ENCODE peak calls at places on chromosome 22, in four cellular contexts. One of them, this sample, is unnamed. For H3K9me3, the result is how much of the 10 kb centered on the place peaks cover.

GRCh38 chr22:29520851-29521250 is 32.7 kb downstream of the THOC5 start:
- DNase-seq in CD4-positive, alpha-beta T cell: no peak
- DNase-seq in iPS DF 6.9: no peak
- DNase-seq in tibial artery: no peak
- DNase-seq in this sample: no peak

GRCh38 chr22:24006914-24007214 is 1.6 kb upstream of the GSTT4 start:
- DNase-seq in CD4-positive, alpha-beta T cell: no peak
- DNase-seq in tibial artery: no peak
- DNase-seq in iPS DF 6.9: no peak
- DNase-seq in this sample: no peak

GRCh38 chr22:37403267-37403960 is 23.9 kb downstream of the ELFN2 start:
- DNase-seq in CD4-positive, alpha-beta T cell: no peak
- DNase-seq in tibial artery: no peak
- DNase-seq in iPS DF 6.9: no peak
- DNase-seq in this sample: no peak

GRCh38 chr22:25845985-25846745 is 104.2 kb downstream of the MYO18B start:
- DNase-seq in CD4-positive, alpha-beta T cell: no peak
- DNase-seq in iPS DF 6.9: no peak
- DNase-seq in tibial artery: no peak
- DNase-seq in this sample: no peak

GRCh38 chr22:28146401-28147304 is 227.6 kb upstream of the PITPNB start:
- DNase-seq in tibial artery: no peak
- DNase-seq in CD4-positive, alpha-beta T cell: no peak
- DNase-seq in iPS DF 6.9: no peak
- DNase-seq in this sample: no peak

GRCh38 chr22:44578115-44578457 is 80.1 kb upstream of the RTL6 start:
- DNase-seq in iPS DF 6.9: no peak
- DNase-seq in tibial artery: no peak
- DNase-seq in CD4-positive, alpha-beta T cell: no peak
- DNase-seq in this sample: no peak

GRCh38 chr22:45125198-45125597 is 38.5 kb upstream of the NUP50 start:
- DNase-seq in iPS DF 6.9: no peak
- DNase-seq in tibial artery: no peak
- DNase-seq in CD4-positive, alpha-beta T cell: no peak
- DNase-seq in this sample: no peak

GRCh38 chr22:20656902-20657836 is 116.7 kb upstream of the SERPIND1 start:
- DNase-seq in CD4-positive, alpha-beta T cell: no peak
- DNase-seq in tibial artery: no peak
- DNase-seq in iPS DF 6.9: no peak
- DNase-seq in this sample: no peak

GRCh38 chr22:38940985-38941384 is 16.4 kb upstream of the APOBEC3A start:
- DNase-seq in iPS DF 6.9: no peak
- DNase-seq in tibial artery: no peak
- DNase-seq in CD4-positive, alpha-beta T cell: no peak
- DNase-seq in this sample: no peak

GRCh38 chr22:20061481-20061861 is 18.6 kb upstream of the DGCR8 start:
- DNase-seq in CD4-positive, alpha-beta T cell: no peak
- DNase-seq in iPS DF 6.9: no peak
- DNase-seq in tibial artery: no peak
- DNase-seq in this sample: no peak

GRCh38 chr22:34105461-34106062 is 185.3 kb upstream of the LARGE1 start:
- DNase-seq in iPS DF 6.9: peak
- DNase-seq in tibial artery: peak
- DNase-seq in CD4-positive, alpha-beta T cell: no peak
- DNase-seq in this sample: no peak

GRCh38 chr22:44698531-44699421 is 3.2 kb upstream of the PRR5 start:
- DNase-seq in CD4-positive, alpha-beta T cell: no peak
- DNase-seq in tibial artery: no peak
- DNase-seq in iPS DF 6.9: no peak
- DNase-seq in this sample: no peak

GRCh38 chr22:17871726-17872458 is 97.6 kb upstream of the BID start:
- DNase-seq in CD4-positive, alpha-beta T cell: no peak
- DNase-seq in iPS DF 6.9: no peak
- DNase-seq in tibial artery: no peak
- DNase-seq in this sample: no peak

GRCh38 chr22:25953276-25953675 is 211.3 kb downstream of the MYO18B start:
- DNase-seq in iPS DF 6.9: no peak
- DNase-seq in CD4-positive, alpha-beta T cell: no peak
- DNase-seq in tibial artery: no peak
- DNase-seq in this sample: no peak

GRCh38 chr22:37177755-37178154 is 10.3 kb downstream of the C1QTNF6 start:
- DNase-seq in tibial artery: no peak
- DNase-seq in iPS DF 6.9: no peak
- DNase-seq in CD4-positive, alpha-beta T cell: no peak
- DNase-seq in this sample: no peak

GRCh38 chr22:21082248-21082647 is 36.5 kb downstream of the LRRC74B start:
- DNase-seq in iPS DF 6.9: no peak
- DNase-seq in CD4-positive, alpha-beta T cell: no peak
- DNase-seq in tibial artery: no peak
- DNase-seq in this sample: no peak

GRCh38 chr22:41501209-41501608 is 32.3 kb downstream of the ACO2 start:
- DNase-seq in iPS DF 6.9: no peak
- DNase-seq in CD4-positive, alpha-beta T cell: peak
- DNase-seq in tibial artery: no peak
- DNase-seq in this sample: no peak

GRCh38 chr22:32628626-32629587 is 154.3 kb downstream of the FBXO7 start:
- DNase-seq in iPS DF 6.9: no peak
- DNase-seq in tibial artery: no peak
- DNase-seq in CD4-positive, alpha-beta T cell: no peak
- DNase-seq in this sample: no peak

GRCh38 chr22:46612904-46613605 is 7.1 kb upstream of the GRAMD4 start:
- DNase-seq in CD4-positive, alpha-beta T cell: no peak
- DNase-seq in iPS DF 6.9: no peak
- DNase-seq in tibial artery: no peak
- DNase-seq in this sample: peak

GRCh38 chr22:37752189-37753061 is 55.3 kb upstream of the GCAT start:
- DNase-seq in tibial artery: peak
- DNase-seq in CD4-positive, alpha-beta T cell: no peak
- DNase-seq in iPS DF 6.9: no peak
- DNase-seq in this sample: no peak

GRCh38 chr22:39543095-39543494 is 10.5 kb upstream of the RPS19BP1 start:
- DNase-seq in CD4-positive, alpha-beta T cell: no peak
- DNase-seq in tibial artery: no peak
- DNase-seq in iPS DF 6.9: no peak
- DNase-seq in this sample: no peak

GRCh38 chr22:31253949-31254348 is 38.3 kb downstream of the PIK3IP1 start:
- DNase-seq in CD4-positive, alpha-beta T cell: no peak
- DNase-seq in tibial artery: no peak
- DNase-seq in iPS DF 6.9: no peak
- DNase-seq in this sample: no peak

GRCh38 chr22:18110194-18110943 is at the start of gene TUBA8:
- DNase-seq in iPS DF 6.9: no peak
- DNase-seq in tibial artery: no peak
- DNase-seq in CD4-positive, alpha-beta T cell: no peak
- DNase-seq in this sample: peak

GRCh38 chr22:38144025-38144405 is 33.5 kb upstream of the BAIAP2L2 start:
- DNase-seq in tibial artery: peak
- DNase-seq in iPS DF 6.9: no peak
- DNase-seq in CD4-positive, alpha-beta T cell: no peak
- DNase-seq in this sample: no peak

GRCh38 chr22:29117799-29118477 is 45.1 kb downstream of the KREMEN1 start:
- DNase-seq in iPS DF 6.9: no peak
- DNase-seq in CD4-positive, alpha-beta T cell: no peak
- DNase-seq in tibial artery: no peak
- DNase-seq in this sample: no peak

GRCh38 chr22:33923033-33923432 is 2.8 kb upstream of the LARGE1 start:
- DNase-seq in tibial artery: no peak
- DNase-seq in iPS DF 6.9: no peak
- DNase-seq in CD4-positive, alpha-beta T cell: no peak
- DNase-seq in this sample: no peak

GRCh38 chr22:39808087-39808486 is 85.5 kb downstream of the ENTHD1 start:
- DNase-seq in iPS DF 6.9: peak
- DNase-seq in CD4-positive, alpha-beta T cell: no peak
- DNase-seq in tibial artery: no peak
- DNase-seq in this sample: peak

GRCh38 chr22:35561796-35562526 is 21.3 kb downstream of the RASD2 start:
- DNase-seq in CD4-positive, alpha-beta T cell: no peak
- DNase-seq in iPS DF 6.9: no peak
- DNase-seq in tibial artery: no peak
- DNase-seq in this sample: no peak

GRCh38 chr22:39327995-39328754 is 8.8 kb upstream of the RPL3 start:
- DNase-seq in CD4-positive, alpha-beta T cell: no peak
- DNase-seq in iPS DF 6.9: no peak
- DNase-seq in tibial artery: no peak
- DNase-seq in this sample: no peak

GRCh38 chr22:29329581-29329980 is 14.1 kb upstream of the RASL10A start:
- DNase-seq in CD4-positive, alpha-beta T cell: no peak
- DNase-seq in iPS DF 6.9: no peak
- DNase-seq in tibial artery: no peak
- DNase-seq in this sample: no peak

GRCh38 chr22:24407278-24407665 is 20.1 kb upstream of the ADORA2A start:
- DNase-seq in iPS DF 6.9: no peak
- DNase-seq in CD4-positive, alpha-beta T cell: no peak
- DNase-seq in tibial artery: peak
- DNase-seq in this sample: no peak

GRCh38 chr22:45328822-45329535 is 19.2 kb downstream of the FAM118A start:
- DNase-seq in iPS DF 6.9: no peak
- DNase-seq in tibial artery: no peak
- DNase-seq in CD4-positive, alpha-beta T cell: no peak
- DNase-seq in this sample: no peak

GRCh38 chr22:25334091-25334490 is 114.7 kb downstream of the CRYBB2 start:
- DNase-seq in tibial artery: no peak
- DNase-seq in iPS DF 6.9: peak
- DNase-seq in CD4-positive, alpha-beta T cell: peak
- DNase-seq in this sample: no peak

GRCh38 chr22:45671051-45671782 is 417 bp upstream of the ATXN10 start:
- DNase-seq in iPS DF 6.9: peak
- DNase-seq in tibial artery: no peak
- DNase-seq in CD4-positive, alpha-beta T cell: no peak
- DNase-seq in this sample: no peak

GRCh38 chr22:39433476-39434242 is 23.2 kb upstream of the MGAT3 start:
- DNase-seq in CD4-positive, alpha-beta T cell: no peak
- DNase-seq in iPS DF 6.9: no peak
- DNase-seq in tibial artery: no peak
- DNase-seq in this sample: no peak

GRCh38 chr22:35705141-35705540 is 12.5 kb upstream of the APOL5 start:
- DNase-seq in CD4-positive, alpha-beta T cell: no peak
- DNase-seq in iPS DF 6.9: no peak
- DNase-seq in tibial artery: no peak
- DNase-seq in this sample: no peak

GRCh38 chr22:39520874-39521857 is 804 bp downstream of the ATF4 start:
- DNase-seq in iPS DF 6.9: no peak
- DNase-seq in CD4-positive, alpha-beta T cell: peak
- DNase-seq in tibial artery: peak
- DNase-seq in this sample: peak

DNA sequence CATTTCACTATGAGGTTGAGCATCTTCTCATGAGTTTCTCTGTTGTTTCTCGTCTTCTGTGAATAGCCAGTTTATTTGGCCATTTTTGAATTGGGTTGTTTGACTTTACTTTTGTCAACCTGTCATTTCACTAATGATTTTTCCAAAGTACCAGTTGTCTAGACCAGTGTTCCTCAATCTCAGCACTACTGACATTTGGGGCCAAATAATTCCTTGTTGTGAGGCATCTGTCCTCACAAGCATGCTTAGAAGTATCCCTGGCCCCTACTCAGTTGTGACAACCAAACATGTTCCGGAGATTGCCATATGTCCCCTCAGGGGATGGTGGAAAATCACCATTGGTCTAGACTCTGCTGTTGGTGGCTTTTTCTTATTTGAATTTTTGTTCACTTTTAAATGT is 87.7 kb upstream of the GNAZ start:
- DNase-seq in iPS DF 6.9: no peak
- DNase-seq in tibial artery: no peak
- DNase-seq in CD4-positive, alpha-beta T cell: no peak
- DNase-seq in this sample: no peak
- H3K9me3 ChIP-seq in iPS DF 6.9: under half
- H3K9me3 ChIP-seq in tibial artery: under half
- H3K9me3 ChIP-seq in CD4-positive, alpha-beta T cell: under half
- H3K9me3 ChIP-seq in this sample: under half

DNA sequence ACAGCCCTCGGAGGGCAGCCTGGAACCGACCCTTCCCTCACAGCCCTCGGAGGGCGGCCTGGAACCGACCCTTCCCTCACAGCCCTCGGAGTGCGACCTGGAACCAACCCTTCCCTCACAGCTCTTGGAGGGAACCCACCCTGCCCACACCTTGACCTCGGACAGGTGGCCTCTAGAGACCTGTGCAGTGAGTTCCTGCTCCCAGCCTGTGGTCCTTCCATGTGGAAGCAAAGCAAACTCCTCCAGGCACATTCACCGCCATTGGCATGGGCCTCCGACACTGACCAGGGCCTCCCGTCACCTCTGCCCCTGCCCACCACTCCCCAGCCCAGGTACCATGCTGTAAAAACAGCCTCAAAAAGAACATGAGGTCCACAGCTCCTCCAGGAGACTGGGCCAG is 272.1 kb downstream of the BRD1 start:
- DNase-seq in iPS DF 6.9: no peak
- DNase-seq in tibial artery: peak
- DNase-seq in CD4-positive, alpha-beta T cell: no peak
- DNase-seq in this sample: no peak
- H3K9me3 ChIP-seq in iPS DF 6.9: under half
- H3K9me3 ChIP-seq in tibial artery: under half
- H3K9me3 ChIP-seq in CD4-positive, alpha-beta T cell: under half
- H3K9me3 ChIP-seq in this sample: under half

GRCh38 chr22:48520888-48521600 is 1306.6 kb downstream of the BRD1 start:
- DNase-seq in tibial artery: no peak
- DNase-seq in CD4-positive, alpha-beta T cell: no peak
- DNase-seq in iPS DF 6.9: no peak
- DNase-seq in this sample: no peak
- H3K9me3 ChIP-seq in tibial artery: under half
- H3K9me3 ChIP-seq in CD4-positive, alpha-beta T cell: under half
- H3K9me3 ChIP-seq in iPS DF 6.9: half or more
- H3K9me3 ChIP-seq in this sample: under half

DNA sequence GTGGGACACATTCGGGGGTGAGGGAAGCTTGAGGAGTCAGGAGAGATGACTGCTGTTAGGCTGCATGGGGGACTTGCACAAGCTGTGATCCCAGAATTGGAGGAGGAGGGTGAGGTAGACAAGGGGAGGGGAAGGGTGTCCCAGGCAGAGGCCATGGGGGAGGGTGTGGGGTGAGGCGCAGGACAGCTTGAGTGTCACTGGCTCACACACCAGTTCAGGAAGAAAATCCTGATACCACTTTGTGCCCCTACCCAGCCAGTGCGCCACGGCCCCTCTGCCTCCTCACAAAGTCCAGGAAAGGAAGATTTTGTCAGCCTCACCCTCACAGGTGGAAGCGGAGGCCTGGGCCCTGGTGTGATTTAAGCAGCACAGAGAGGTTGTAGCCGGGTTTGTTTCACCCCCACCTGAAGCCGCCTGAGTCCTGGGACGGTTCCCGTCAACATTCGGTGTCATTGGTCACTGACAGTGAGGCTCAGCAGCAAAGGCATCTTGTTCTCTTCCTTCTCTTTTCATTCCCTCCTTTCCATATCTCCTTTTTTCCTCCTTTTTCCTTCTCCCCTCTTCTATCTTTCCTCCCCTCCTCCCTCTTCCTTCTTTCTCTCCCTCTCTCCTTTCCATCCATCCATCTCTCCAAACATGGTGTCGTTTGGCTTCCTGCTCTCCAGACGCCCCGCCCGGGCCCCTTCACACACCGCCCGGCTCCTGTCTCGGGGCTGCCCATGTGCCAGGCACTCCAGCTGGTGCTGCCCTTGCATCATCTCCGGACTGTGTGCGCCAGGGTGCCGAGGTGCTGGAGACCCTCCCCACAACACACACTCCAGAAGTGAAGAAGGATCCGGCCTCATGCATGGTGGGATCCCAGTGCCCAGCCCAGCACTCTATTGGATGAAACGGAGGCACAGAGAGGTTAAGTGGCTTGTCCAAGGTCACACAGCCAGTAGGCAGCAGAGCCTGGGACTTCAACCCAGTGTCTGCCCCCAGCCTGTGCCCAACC is 89.3 kb downstream of the MPPED1 start:
- DNase-seq in tibial artery: no peak
- DNase-seq in CD4-positive, alpha-beta T cell: no peak
- DNase-seq in iPS DF 6.9: no peak
- DNase-seq in this sample: no peak
- H3K9me3 ChIP-seq in tibial artery: under half
- H3K9me3 ChIP-seq in CD4-positive, alpha-beta T cell: under half
- H3K9me3 ChIP-seq in iPS DF 6.9: under half
- H3K9me3 ChIP-seq in this sample: under half

This sample was measured in CD4-positive, alpha-beta memory T cell.